ENCODE peak calls at places on chromosomes 5 and 9, in nine cellular contexts. G is A549; C is GM20000; O is Calu3; J is CD8-positive, alpha-beta T cell; Q is endothelial cell of umbilical vein; L is stomach; H is fibroblast of pulmonary artery; U is WERI-Rb-1. M is an unnamed sample.

GRCh38 chr5:79488058-79488457 is 25.9 kb downstream of the HOMER1 start:
- DNase-seq in G (no peak), C (no peak), O (no peak), J (no peak), Q (no peak), L (no peak), H (no peak), U (no peak), M (no peak)

GRCh38 chr9:136564379-136564988 is 18.6 kb upstream of the NOTCH1 start:
- DNase-seq in G (no peak), C (peak; percentile 87), O (no peak), J (peak; percentile 2), Q (no peak), L (peak; percentile 40), H (peak; percentile 80), U (no peak), M (peak; percentile 84)

GRCh38 chr5:72847439-72847838 is 31.0 kb downstream of the TNPO1 start:
- DNase-seq in G (no peak), C (no peak), O (no peak), J (no peak), Q (no peak), L (no peak), H (no peak), U (no peak), M (no peak)

GRCh38 chr9:136513191-136513590 is 30.4 kb upstream of the SEC16A start:
- DNase-seq in G (no peak), C (no peak), O (no peak), J (no peak), Q (no peak), L (no peak), H (no peak), U (no peak), M (no peak)

GRCh38 chr9:128470560-128470959 is 14.8 kb downstream of the ODF2 start:
- DNase-seq in G (no peak), C (no peak), O (no peak), J (peak; percentile 54), Q (no peak), L (no peak), H (peak; percentile 73), U (no peak), M (no peak)

GRCh38 chr5:115072266-115073056 is 97.2 kb downstream of the TRIM36 start:
- DNase-seq in G (no peak), C (no peak), O (peak; percentile 5), J (no peak), Q (no peak), L (no peak), H (no peak), U (no peak), M (no peak)

GRCh38 chr5:145887217-145887616 is 14.4 kb upstream of the GRXCR2 start:
- DNase-seq in G (peak; percentile 18), C (no peak), O (no peak), J (no peak), Q (no peak), L (no peak), H (no peak), U (no peak), M (no peak)

GRCh38 chr5:133967124-133967523 is 1.3 kb downstream of the C5orf15 start:
- DNase-seq in G (no peak), C (no peak), O (no peak), J (no peak), Q (no peak), L (no peak), H (peak; percentile 38), U (no peak), M (no peak)

GRCh38 chr5:68465133-68465532 is 249.6 kb downstream of the PIK3R1 start:
- DNase-seq in G (no peak), C (no peak), O (no peak), J (no peak), Q (no peak), L (no peak), H (no peak), U (no peak), M (no peak)

GRCh38 chr9:14361074-14361473 is 47.1 kb upstream of the NFIB start:
- DNase-seq in G (no peak), C (no peak), O (no peak), J (no peak), Q (no peak), L (no peak), H (no peak), U (no peak), M (no peak)

GRCh38 chr5:175859916-175860315 is 11.5 kb upstream of the CPLX2 start:
- DNase-seq in G (no peak), C (no peak), O (no peak), J (no peak), Q (no peak), L (no peak), H (no peak), U (no peak), M (no peak)

GRCh38 chr5:74232281-74232680 is 408.2 kb downstream of the ENC1 start:
- DNase-seq in G (no peak), C (no peak), O (peak; percentile 70), J (no peak), Q (no peak), L (no peak), H (peak; percentile 56), U (no peak), M (no peak)

GRCh38 chr5:97043511-97043910 is 98.9 kb downstream of the LIX1 start:
- DNase-seq in G (no peak), C (no peak), O (no peak), J (no peak), Q (no peak), L (no peak), H (no peak), U (no peak), M (no peak)

GRCh38 chr5:139012170-139012569 is 137.0 kb upstream of the LRRTM2 start:
- DNase-seq in G (no peak), C (no peak), O (no peak), J (no peak), Q (no peak), L (no peak), H (no peak), U (no peak), M (no peak)

GRCh38 chr5:9698125-9698848 is 68.1 kb upstream of the TAS2R1 start:
- DNase-seq in G (no peak), C (no peak), O (no peak), J (no peak), Q (no peak), L (no peak), H (peak; percentile 9), U (no peak), M (no peak)

DNA sequence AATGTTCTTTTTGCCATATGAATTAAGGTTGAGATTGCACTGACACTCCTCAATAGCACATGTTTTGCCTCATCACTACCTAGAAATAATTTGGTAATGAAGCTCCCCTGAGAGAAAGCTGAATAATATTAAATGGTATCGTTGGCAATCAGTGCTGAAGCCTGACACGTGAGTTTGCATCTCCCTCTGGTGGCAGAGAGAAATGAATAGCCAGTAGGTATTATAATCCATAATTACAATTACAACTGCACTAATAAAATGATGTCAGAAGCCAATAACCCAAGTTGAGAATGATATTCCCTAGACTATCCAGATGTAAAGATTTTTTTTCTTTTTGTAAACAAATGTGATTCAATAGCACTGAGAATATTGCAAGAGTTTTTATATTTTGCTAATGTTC is 700.3 kb downstream of the PTPRD start:
- DNase-seq in G (no peak), C (no peak), O (no peak), J (no peak), Q (peak; percentile 12), L (no peak), H (no peak), U (no peak), M (no peak)
- TF ChIP-seq CTCF in G (no peak), C (no peak), O (peak; percentile 12), J (no peak), Q (peak; percentile 18), L (no peak), H (no peak), U (peak; percentile 33), M (peak; percentile 21)

GRCh38 chr9:121121582-121122087 is 46.9 kb downstream of the CNTRL start:
- DNase-seq in G (peak; percentile 95), C (peak; percentile 82), O (peak; percentile 92), J (peak; percentile 98), Q (peak; percentile 98), L (peak; percentile 98), H (peak; percentile 97), U (peak; percentile 17), M (peak; percentile 86)
- TF ChIP-seq CTCF in G (no peak), C (no peak), O (no peak), J (peak; percentile 30), Q (no peak), L (peak; percentile 41), H (peak; percentile 41), U (no peak), M (no peak)

DNA sequence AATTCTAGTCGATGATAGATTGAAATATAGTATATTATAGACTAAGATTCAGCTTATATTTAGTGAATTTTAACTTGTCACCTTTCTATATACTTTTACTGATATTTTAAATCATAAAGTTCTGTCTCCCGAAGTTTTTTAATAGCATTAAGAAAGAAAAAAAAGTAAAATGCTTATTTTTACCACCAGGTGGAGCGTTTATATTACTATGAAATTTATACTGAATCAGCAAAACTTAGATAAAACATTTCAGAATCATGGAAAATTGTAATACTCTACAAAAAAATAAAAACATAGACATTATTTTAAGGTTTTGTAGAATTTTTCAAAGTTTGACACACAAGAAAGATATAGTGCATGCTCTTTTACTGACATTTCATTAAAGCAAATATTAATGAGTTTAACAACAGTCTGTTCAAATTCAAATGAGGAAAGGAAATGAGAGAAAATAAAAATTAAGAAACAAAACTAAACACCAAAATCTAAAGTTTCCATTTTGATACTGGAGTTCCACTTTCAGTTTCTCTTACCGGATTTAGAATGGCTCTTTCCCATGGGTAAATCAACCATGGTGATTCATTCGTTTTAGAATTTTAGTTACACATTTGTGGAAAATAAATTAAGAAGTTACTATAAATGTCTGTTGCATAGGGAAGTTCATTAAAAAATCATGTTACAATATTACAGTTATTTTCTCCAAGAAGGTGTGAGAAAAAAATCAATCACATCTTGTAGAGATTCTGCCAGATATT is 1035.3 kb downstream of the CDH12 start:
- DNase-seq in G (no peak), C (no peak), O (no peak), J (no peak), Q (peak; percentile 21), L (no peak), H (peak; percentile 28), U (no peak), M (no peak)
- TF ChIP-seq CTCF in G (no peak), C (no peak), O (peak; percentile 35), J (no peak), Q (no peak), L (no peak), H (peak; percentile 33), U (no peak), M (no peak)

GRCh38 chr5:137085206-137085605 is 413.9 kb downstream of the SPOCK1 start:
- DNase-seq in G (no peak), C (no peak), O (no peak), J (no peak), Q (no peak), L (no peak), H (no peak), U (peak; percentile 35), M (no peak)

GRCh38 chr5:137088175-137088574 is 411.0 kb downstream of the SPOCK1 start:
- DNase-seq in G (no peak), C (no peak), O (no peak), J (no peak), Q (no peak), L (no peak), H (no peak), U (no peak), M (no peak)

GRCh38 chr5:137084016-137084415 is 415.1 kb downstream of the SPOCK1 start:
- DNase-seq in G (no peak), C (no peak), O (no peak), J (no peak), Q (no peak), L (no peak), H (no peak), U (no peak), M (no peak)

GRCh38 chr5:137090151-137090550 is 409.0 kb downstream of the SPOCK1 start:
- DNase-seq in G (no peak), C (no peak), O (no peak), J (no peak), Q (peak; percentile 6), L (no peak), H (no peak), U (no peak), M (no peak)

GRCh38 chr5:137086289-137086838 is 412.8 kb downstream of the SPOCK1 start:
- DNase-seq in G (no peak), C (no peak), O (no peak), J (no peak), Q (no peak), L (no peak), H (no peak), U (peak; percentile 22), M (no peak)
- TF ChIP-seq CTCF in G (no peak), C (no peak), O (no peak), J (no peak), Q (no peak), L (no peak), H (no peak), U (peak; percentile 10), M (no peak)

M was measured in GM10248.